ENCODE peak calls at places on chromosome 11, in six cellular contexts. One of them, this sample, is unnamed.

GRCh38 chr11:58919561-58919960 is 19.7 kb upstream of the GLYATL1 start:
- DNase-seq in IMR-90: peak
- DNase-seq in neuronal stem cell: no peak
- DNase-seq in H9: no peak
- DNase-seq in trophoblast cell: no peak
- DNase-seq in H1: no peak
- DNase-seq in this sample: no peak

GRCh38 chr11:111691731-111692130 is 74.5 kb downstream of the PPP2R1B start:
- DNase-seq in IMR-90: no peak
- DNase-seq in neuronal stem cell: no peak
- DNase-seq in H9: no peak
- DNase-seq in trophoblast cell: no peak
- DNase-seq in H1: no peak
- DNase-seq in this sample: no peak

GRCh38 chr11:90414221-90414620 is 191.4 kb upstream of the CHORDC1 start:
- DNase-seq in IMR-90: no peak
- DNase-seq in neuronal stem cell: no peak
- DNase-seq in H9: no peak
- DNase-seq in trophoblast cell: no peak
- DNase-seq in H1: no peak
- DNase-seq in this sample: no peak

GRCh38 chr11:66904055-66904454 is 47.2 kb downstream of the LRFN4 start:
- DNase-seq in IMR-90: peak
- DNase-seq in neuronal stem cell: no peak
- DNase-seq in H9: no peak
- DNase-seq in trophoblast cell: no peak
- DNase-seq in H1: no peak
- DNase-seq in this sample: no peak

GRCh38 chr11:67301951-67302516 is 1.3 kb upstream of the SSH3 start:
- DNase-seq in IMR-90: peak
- DNase-seq in neuronal stem cell: no peak
- DNase-seq in H9: peak
- DNase-seq in trophoblast cell: peak
- DNase-seq in H1: peak
- DNase-seq in this sample: peak

GRCh38 chr11:17352925-17353227 is 1.3 kb downstream of the NCR3LG1 start:
- DNase-seq in IMR-90: peak
- DNase-seq in neuronal stem cell: no peak
- DNase-seq in H9: peak
- DNase-seq in trophoblast cell: no peak
- DNase-seq in H1: peak
- DNase-seq in this sample: no peak

GRCh38 chr11:8018742-8019631 is 31.9 kb downstream of the EIF3F start:
- DNase-seq in IMR-90: peak
- DNase-seq in neuronal stem cell: peak
- DNase-seq in H9: peak
- DNase-seq in trophoblast cell: peak
- DNase-seq in H1: peak
- DNase-seq in this sample: peak

GRCh38 chr11:122910775-122911174 is 28.2 kb downstream of the JHY start:
- DNase-seq in IMR-90: peak
- DNase-seq in neuronal stem cell: no peak
- DNase-seq in H9: no peak
- DNase-seq in trophoblast cell: no peak
- DNase-seq in H1: no peak
- DNase-seq in this sample: peak

GRCh38 chr11:64122411-64123101 is 43.4 kb downstream of the MACROD1 start:
- DNase-seq in IMR-90: no peak
- DNase-seq in neuronal stem cell: no peak
- DNase-seq in H9: no peak
- DNase-seq in trophoblast cell: no peak
- DNase-seq in H1: no peak
- DNase-seq in this sample: no peak

GRCh38 chr11:47124675-47125074 is 52.0 kb downstream of the ARFGAP2 start:
- DNase-seq in IMR-90: no peak
- DNase-seq in neuronal stem cell: no peak
- DNase-seq in H9: no peak
- DNase-seq in trophoblast cell: no peak
- DNase-seq in H1: no peak
- DNase-seq in this sample: no peak

GRCh38 chr11:58900479-58901420 is 38.5 kb upstream of the GLYATL1 start:
- DNase-seq in IMR-90: peak
- DNase-seq in neuronal stem cell: peak
- DNase-seq in H9: peak
- DNase-seq in trophoblast cell: peak
- DNase-seq in H1: peak
- DNase-seq in this sample: peak

GRCh38 chr11:33258631-33259184 is 1.5 kb downstream of the HIPK3 start:
- DNase-seq in IMR-90: peak
- DNase-seq in neuronal stem cell: no peak
- DNase-seq in H9: no peak
- DNase-seq in trophoblast cell: peak
- DNase-seq in H1: no peak
- DNase-seq in this sample: no peak

GRCh38 chr11:32374261-32374711 is 61.1 kb downstream of the WT1 start:
- DNase-seq in IMR-90: peak
- DNase-seq in neuronal stem cell: peak
- DNase-seq in H9: peak
- DNase-seq in trophoblast cell: peak
- DNase-seq in H1: peak
- DNase-seq in this sample: peak

GRCh38 chr11:106391771-106392412 is 314.4 kb downstream of the AASDHPPT start:
- DNase-seq in IMR-90: peak
- DNase-seq in neuronal stem cell: no peak
- DNase-seq in H9: no peak
- DNase-seq in trophoblast cell: peak
- DNase-seq in H1: no peak
- DNase-seq in this sample: peak

GRCh38 chr11:20112291-20113146 is 47.8 kb downstream of the DBX1 start:
- DNase-seq in IMR-90: peak
- DNase-seq in neuronal stem cell: no peak
- DNase-seq in H9: peak
- DNase-seq in trophoblast cell: peak
- DNase-seq in H1: no peak
- DNase-seq in this sample: peak

GRCh38 chr11:42620796-42621195 is 691.0 kb upstream of the API5 start:
- DNase-seq in IMR-90: no peak
- DNase-seq in neuronal stem cell: no peak
- DNase-seq in H9: no peak
- DNase-seq in trophoblast cell: no peak
- DNase-seq in H1: no peak
- DNase-seq in this sample: no peak

GRCh38 chr11:126140932-126141291 is 70.5 kb downstream of the RPUSD4 start:
- DNase-seq in IMR-90: peak
- DNase-seq in neuronal stem cell: no peak
- DNase-seq in H9: no peak
- DNase-seq in trophoblast cell: no peak
- DNase-seq in H1: no peak
- DNase-seq in this sample: peak

GRCh38 chr11:126061707-126062678 is 673 bp downstream of the CDON start:
- DNase-seq in IMR-90: peak
- DNase-seq in neuronal stem cell: no peak
- DNase-seq in H9: peak
- DNase-seq in trophoblast cell: peak
- DNase-seq in H1: peak
- DNase-seq in this sample: peak

GRCh38 chr11:27217948-27218410 is 145.0 kb downstream of the CCDC34 start:
- DNase-seq in IMR-90: peak
- DNase-seq in neuronal stem cell: no peak
- DNase-seq in H9: no peak
- DNase-seq in trophoblast cell: peak
- DNase-seq in H1: peak
- DNase-seq in this sample: peak

GRCh38 chr11:96704847-96705246 is 315.0 kb downstream of the JRKL start:
- DNase-seq in IMR-90: no peak
- DNase-seq in neuronal stem cell: no peak
- DNase-seq in H9: no peak
- DNase-seq in trophoblast cell: no peak
- DNase-seq in H1: no peak
- DNase-seq in this sample: no peak

GRCh38 chr11:117039897-117040296 is 58.3 kb downstream of the SIK3 start:
- DNase-seq in IMR-90: peak
- DNase-seq in neuronal stem cell: no peak
- DNase-seq in H9: no peak
- DNase-seq in trophoblast cell: no peak
- DNase-seq in H1: no peak
- DNase-seq in this sample: no peak

DNA sequence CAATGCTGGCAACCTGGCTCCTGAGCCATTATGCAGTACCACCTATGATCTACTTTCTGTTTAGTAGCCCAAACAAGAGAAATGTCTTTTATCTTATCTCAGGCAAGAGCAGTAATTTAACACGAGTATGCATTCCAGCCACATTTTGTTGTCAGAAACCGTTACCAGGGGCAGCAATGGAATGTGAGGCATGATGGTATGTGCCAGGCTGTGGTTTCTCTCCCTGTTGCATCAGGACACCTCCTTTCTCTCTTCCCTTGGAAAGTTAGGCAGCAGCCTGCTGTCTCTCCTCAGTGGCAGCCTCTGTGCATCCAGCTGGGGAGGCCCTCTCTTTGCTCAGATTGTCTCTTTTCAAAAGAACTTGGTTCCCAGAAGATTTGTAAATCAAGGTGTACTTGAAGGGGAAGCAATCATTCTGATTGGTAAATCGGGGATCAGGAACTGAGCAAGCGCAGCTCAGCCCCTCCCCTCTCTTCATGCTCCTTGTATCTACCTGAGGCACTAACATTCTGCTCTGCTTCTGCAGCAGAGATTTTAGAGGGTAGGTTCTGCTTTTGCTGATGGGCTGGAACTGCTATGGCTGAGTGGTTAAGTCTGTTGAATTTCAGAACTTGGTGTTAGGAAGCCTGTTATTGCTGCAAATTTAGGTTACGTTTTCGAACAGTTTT is 229.2 kb downstream of the ADAMTS15 start:
- DNase-seq in IMR-90: peak
- DNase-seq in neuronal stem cell: no peak
- DNase-seq in H9: peak
- DNase-seq in trophoblast cell: peak
- DNase-seq in H1: peak
- DNase-seq in this sample: peak
- H3K14ac ChIP-seq in IMR-90: peak
- H3K14ac ChIP-seq in neuronal stem cell: no peak
- H3K14ac ChIP-seq in H9: no peak
- H3K14ac ChIP-seq in trophoblast cell: no peak
- H3K14ac ChIP-seq in H1: no peak
- H3K14ac ChIP-seq in this sample: no peak

GRCh38 chr11:120336641-120337132 is 474 bp downstream of the ARHGEF12 start:
- DNase-seq in IMR-90: peak
- DNase-seq in neuronal stem cell: no peak
- DNase-seq in H9: no peak
- DNase-seq in trophoblast cell: peak
- DNase-seq in H1: peak
- DNase-seq in this sample: peak

GRCh38 chr11:120337133-120337895 is 1.1 kb downstream of the ARHGEF12 start:
- DNase-seq in IMR-90: no peak
- DNase-seq in neuronal stem cell: peak
- DNase-seq in H9: peak
- DNase-seq in trophoblast cell: no peak
- DNase-seq in H1: no peak
- DNase-seq in this sample: peak

GRCh38 chr11:120334894-120335462 is 1.2 kb upstream of the ARHGEF12 start:
- DNase-seq in IMR-90: peak
- DNase-seq in neuronal stem cell: peak
- DNase-seq in H9: peak
- DNase-seq in trophoblast cell: peak
- DNase-seq in H1: peak
- DNase-seq in this sample: peak

GRCh38 chr11:120335596-120335927 is 651 bp upstream of the ARHGEF12 start:
- DNase-seq in IMR-90: peak
- DNase-seq in neuronal stem cell: no peak
- DNase-seq in H9: no peak
- DNase-seq in trophoblast cell: peak
- DNase-seq in H1: no peak
- DNase-seq in this sample: no peak

DNA sequence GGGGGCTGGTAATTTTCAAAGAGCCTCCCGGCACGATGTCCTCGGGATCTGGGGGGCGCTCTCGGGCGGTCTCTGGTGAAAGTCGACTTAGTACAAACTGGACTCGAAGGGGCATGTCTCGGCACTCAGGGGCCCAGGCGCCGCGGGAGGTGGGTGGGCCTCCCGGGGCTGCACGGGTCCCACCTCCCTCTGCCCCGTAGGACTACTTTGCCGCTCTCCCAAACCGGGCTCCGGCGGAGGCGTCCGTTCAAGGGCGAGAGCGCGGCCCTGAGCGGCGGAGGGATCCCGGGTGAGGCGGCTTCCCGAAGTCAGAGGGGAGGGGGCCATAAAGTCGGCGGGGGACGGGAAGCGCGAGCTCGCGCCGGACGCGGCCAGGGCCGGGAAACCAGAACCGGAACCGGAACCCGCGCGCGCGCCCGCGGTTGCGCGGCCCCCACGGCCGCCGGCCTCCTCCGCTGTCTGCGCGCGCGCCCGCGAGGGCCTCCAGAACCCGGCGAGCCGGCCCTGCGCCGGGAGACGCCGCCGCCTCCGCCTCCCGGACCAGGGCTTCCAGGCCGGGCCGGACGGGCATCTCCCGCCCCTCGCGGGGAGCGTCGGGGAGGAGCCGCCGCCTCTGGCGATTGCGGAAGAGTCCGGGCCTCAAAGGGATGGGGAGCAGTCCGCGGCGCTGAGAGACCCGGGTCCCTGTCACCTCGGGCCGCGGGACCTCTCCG is at the start of gene ARHGEF12:
- DNase-seq in IMR-90: peak
- DNase-seq in neuronal stem cell: peak
- DNase-seq in H9: peak
- DNase-seq in trophoblast cell: peak
- DNase-seq in H1: peak
- DNase-seq in this sample: peak
- H3K4ac ChIP-seq in IMR-90: peak
- H3K4ac ChIP-seq in neuronal stem cell: no peak
- H3K4ac ChIP-seq in H9: no peak
- H3K4ac ChIP-seq in trophoblast cell: peak
- H3K4ac ChIP-seq in H1: peak
- H3K4ac ChIP-seq in this sample: peak

GRCh38 chr11:114257621-114258558 is 38.3 kb upstream of the NNMT start:
- DNase-seq in IMR-90: no peak
- DNase-seq in neuronal stem cell: peak
- DNase-seq in H9: peak
- DNase-seq in trophoblast cell: no peak
- DNase-seq in H1: peak
- DNase-seq in this sample: peak
- H3K4me2 ChIP-seq in IMR-90: no peak
- H3K4me2 ChIP-seq in neuronal stem cell: no peak
- H3K4me2 ChIP-seq in H9: no peak
- H3K4me2 ChIP-seq in trophoblast cell: no peak
- H3K4me2 ChIP-seq in H1: no peak
- H3K4me2 ChIP-seq in this sample: no peak

DNA sequence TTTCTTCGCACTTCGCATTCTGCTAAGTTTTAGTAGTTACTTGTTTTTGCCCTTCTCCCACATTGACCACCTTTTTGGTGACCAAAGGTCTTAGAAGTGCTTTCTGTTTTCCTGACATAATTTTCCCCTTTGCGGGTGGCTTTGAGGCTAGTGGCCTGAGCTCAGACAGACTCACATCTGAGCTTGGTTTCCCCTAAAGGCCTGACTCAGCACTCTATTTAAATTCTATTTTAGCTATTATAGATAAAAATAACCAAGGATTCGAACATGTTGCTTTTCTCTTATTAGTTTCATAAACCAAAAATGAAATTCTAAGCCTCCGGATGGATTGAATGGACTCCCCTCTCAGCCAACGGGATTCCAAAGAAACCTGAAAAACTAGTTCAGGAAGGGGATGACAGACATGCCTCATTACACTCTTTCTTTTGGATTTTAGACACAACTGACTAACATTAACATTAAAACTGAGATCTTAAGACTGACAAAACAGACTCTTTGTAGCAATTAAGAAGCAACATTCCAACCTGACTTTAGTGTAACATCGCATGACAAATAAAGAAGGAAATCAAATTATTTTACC is 258.5 kb downstream of the LUZP2 start:
- DNase-seq in IMR-90: no peak
- DNase-seq in neuronal stem cell: no peak
- DNase-seq in H9: no peak
- DNase-seq in trophoblast cell: peak
- DNase-seq in H1: no peak
- DNase-seq in this sample: no peak
- H3K14ac ChIP-seq in IMR-90: no peak
- H3K14ac ChIP-seq in neuronal stem cell: no peak
- H3K14ac ChIP-seq in H9: no peak
- H3K14ac ChIP-seq in trophoblast cell: no peak
- H3K14ac ChIP-seq in H1: no peak
- H3K14ac ChIP-seq in this sample: no peak